ENCODE peak calls at places on chromosomes 1 and 21, in five cellular contexts. L is body of pancreas, G is Peyer's patch, O is HCT116, N is gastrocnemius medialis. A is an unnamed sample. For H3K4me1, the result is how much of the 10 kb centered on the place peaks cover.

GRCh38 chr1:76500111-76500510 is 367.2 kb upstream of the ST6GALNAC5 start:
- DNase-seq in L (no peak), G (no peak), O (no peak), N (no peak), A (no peak)

GRCh38 chr1:239805888-239806772 is 285.6 kb upstream of the FMN2 start:
- DNase-seq in N (no peak), O (no peak), G (no peak), L (peak), A (no peak)

GRCh38 chr1:236893626-236894545 is 98.8 kb downstream of the MTR start:
- DNase-seq in G (no peak), L (no peak), O (no peak), N (no peak), A (no peak)

GRCh38 chr1:27513958-27514357 is 24.0 kb upstream of the WASF2 start:
- DNase-seq in L (no peak), O (no peak), G (no peak), N (no peak), A (peak)

GRCh38 chr1:10399487-10399917 is 638 bp downstream of the PGD start:
- DNase-seq in N (no peak), L (no peak), G (no peak), O (no peak), A (peak)

GRCh38 chr1:218383681-218384080 is 38.5 kb downstream of the TGFB2 start:
- DNase-seq in G (no peak), L (no peak), N (no peak), O (no peak), A (no peak)

GRCh38 chr1:87449348-87449963 is 120.8 kb downstream of the LMO4 start:
- DNase-seq in G (no peak), L (peak), N (peak), O (no peak), A (no peak)

GRCh38 chr1:87805661-87806376 is 477.1 kb downstream of the LMO4 start:
- DNase-seq in L (no peak), N (no peak), O (peak), G (no peak), A (peak)

GRCh38 chr1:154014154-154014910 is 23.8 kb downstream of the RPS27 start:
- DNase-seq in N (no peak), L (no peak), O (no peak), G (no peak), A (no peak)

GRCh38 chr1:40389234-40389815 is 15.8 kb downstream of the SMAP2 start:
- DNase-seq in N (no peak), O (no peak), G (no peak), L (no peak), A (no peak)

GRCh38 chr1:218345673-218346390 is 696 bp downstream of the TGFB2 start:
- DNase-seq in G (no peak), O (no peak), N (peak), L (peak), A (peak)

GRCh38 chr1:21639594-21640041 is 29.5 kb downstream of the RAP1GAP start:
- DNase-seq in O (no peak), G (peak), N (no peak), L (peak), A (no peak)

GRCh38 chr1:205147191-205147590 is 25.4 kb upstream of the RBBP5 start:
- DNase-seq in L (no peak), G (no peak), N (no peak), O (no peak), A (no peak)

GRCh38 chr21:37450385-37451044 is 83.9 kb downstream of the DYRK1A start:
- DNase-seq in G (no peak), N (no peak), O (no peak), L (no peak), A (no peak)

GRCh38 chr1:112581530-112582192 is 37.3 kb downstream of the ST7L start:
- DNase-seq in O (no peak), G (no peak), N (no peak), L (no peak), A (no peak)

GRCh38 chr1:228316589-228317387 is 89.8 kb downstream of the TRIM11 start:
- DNase-seq in G (no peak), O (no peak), L (no peak), N (peak), A (no peak)

GRCh38 chr1:91075233-91076135 is 53.6 kb upstream of the ZNF644 start:
- DNase-seq in O (no peak), L (no peak), N (peak), G (no peak), A (no peak)

DNA sequence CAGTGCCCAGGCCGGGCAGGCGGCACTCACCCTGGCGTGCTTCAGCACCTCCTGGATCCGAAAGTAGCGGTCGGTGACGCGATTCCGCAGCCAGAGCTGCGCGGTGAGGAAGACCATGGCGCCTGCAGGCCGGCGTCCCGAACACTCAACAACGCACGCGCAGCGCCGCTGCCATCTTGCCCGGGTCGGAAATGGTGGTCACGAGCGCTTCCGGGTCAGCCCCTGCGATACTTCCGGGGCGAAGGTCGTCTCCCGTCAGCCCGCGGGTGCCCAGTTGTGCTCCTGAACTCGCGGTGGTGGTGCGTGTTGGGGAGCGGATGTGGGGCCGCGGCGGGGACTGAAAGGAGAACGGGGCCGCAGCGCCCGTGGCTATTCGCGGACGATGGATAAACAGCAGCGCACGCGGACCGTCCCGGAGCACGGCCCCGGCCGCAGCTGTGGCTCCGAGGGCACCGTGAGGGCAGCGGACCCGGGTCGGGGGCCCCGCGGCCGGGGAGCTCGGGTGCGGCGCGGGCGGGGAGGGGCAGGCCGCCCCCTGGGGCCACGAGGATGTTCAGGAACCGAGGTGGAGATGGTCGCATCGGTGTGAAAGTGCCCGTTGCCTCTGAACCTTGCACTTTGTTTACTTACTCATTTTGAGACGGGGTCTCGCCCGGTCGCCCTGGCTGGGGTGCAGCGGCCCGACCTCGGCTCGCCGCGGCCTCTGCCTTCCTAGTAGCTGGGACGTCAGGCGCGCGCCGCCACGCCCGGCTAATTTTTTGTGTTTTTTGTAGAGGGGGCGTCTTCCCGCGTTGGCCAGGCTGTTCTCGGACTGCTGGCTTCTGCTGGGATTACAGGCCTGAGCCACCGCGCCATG is at the start of gene MRPL20:
- DNase-seq in L (peak), O (peak), G (peak), N (peak), A (peak)
- TF ChIP-seq POLR2A in L (peak), O (peak), G (peak), N (peak), A (no peak)

GRCh38 chr1:170665625-170666024 is 1.7 kb downstream of the PRRX1 start:
- DNase-seq in N (peak), G (no peak), L (no peak), O (no peak), A (no peak)

GRCh38 chr1:170663011-170663410 is 920 bp upstream of the PRRX1 start:
- DNase-seq in N (no peak), G (no peak), O (no peak), L (no peak), A (no peak)

GRCh38 chr1:170663441-170664282 is at the start of gene PRRX1:
- DNase-seq in G (no peak), O (no peak), L (no peak), N (peak), A (no peak)

GRCh38 chr1:170664828-170665617 is 1.1 kb downstream of the PRRX1 start:
- DNase-seq in G (peak), L (peak), N (peak), O (no peak), A (peak)

GRCh38 chr1:170664283-170664827 is 424 bp downstream of the PRRX1 start:
- DNase-seq in N (peak), G (peak), L (peak), O (no peak), A (no peak)
- H3K4me1 ChIP-seq in N (under half), G (under half), L (under half), O (under half), A (under half)

DNA sequence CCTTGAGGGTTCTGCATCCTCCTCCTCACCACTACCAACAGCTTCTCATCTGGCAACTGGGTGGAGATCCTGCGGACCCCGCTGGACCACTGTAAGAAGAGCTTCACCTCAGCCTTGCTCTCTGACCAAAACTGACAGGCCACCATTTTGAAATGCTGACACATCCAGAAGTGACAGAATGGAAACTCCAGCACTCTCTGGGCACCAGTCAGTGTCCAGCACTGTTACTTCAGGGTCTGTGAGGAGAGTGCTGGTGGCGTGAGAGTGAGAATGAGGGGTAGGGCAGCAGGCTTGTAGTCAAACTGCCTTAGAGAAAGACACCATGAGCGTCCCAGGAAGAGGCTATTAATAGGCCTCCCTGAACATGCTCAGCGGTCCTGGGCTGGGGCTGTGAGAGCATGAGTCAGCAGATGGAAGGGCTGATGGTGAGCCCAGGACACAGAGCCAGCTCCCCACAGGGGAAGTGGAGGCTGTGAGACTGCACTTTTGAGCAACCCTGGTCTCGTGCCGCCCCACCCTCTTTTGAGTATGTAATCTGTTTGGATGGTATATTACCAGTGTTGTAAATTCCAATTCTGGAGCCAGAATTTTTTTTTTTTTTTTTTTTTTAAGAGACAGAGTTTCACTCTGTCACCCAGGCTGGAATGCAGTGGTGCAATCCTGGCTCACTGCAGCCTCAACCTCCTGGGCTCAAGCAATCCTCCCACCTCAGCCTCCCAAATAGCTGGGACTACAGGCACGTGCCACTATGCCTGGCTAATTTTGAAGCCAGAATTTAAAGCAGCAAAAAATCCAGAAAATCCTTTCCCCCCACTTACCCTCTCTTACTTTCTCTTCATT is 34.4 kb upstream of the SLC30A1 start:
- DNase-seq in G (peak), O (no peak), N (peak), L (peak), A (peak)
- TF ChIP-seq POLR2A in G (no peak), O (no peak), N (no peak), L (no peak), A (no peak)

GRCh38 chr1:212261361-212261929 is 23.8 kb upstream of the PPP2R5A start:
- DNase-seq in L (no peak), N (no peak), G (no peak), O (no peak), A (no peak)

GRCh38 chr1:212256404-212256803 is 28.8 kb upstream of the PPP2R5A start:
- DNase-seq in G (no peak), L (no peak), N (no peak), O (no peak), A (no peak)

GRCh38 chr1:212257157-212257556 is 28.1 kb upstream of the PPP2R5A start:
- DNase-seq in N (no peak), L (no peak), O (no peak), G (no peak), A (no peak)

GRCh38 chr1:212259693-212260480 is 25.3 kb upstream of the PPP2R5A start:
- DNase-seq in O (no peak), L (no peak), G (no peak), N (no peak), A (no peak)

DNA sequence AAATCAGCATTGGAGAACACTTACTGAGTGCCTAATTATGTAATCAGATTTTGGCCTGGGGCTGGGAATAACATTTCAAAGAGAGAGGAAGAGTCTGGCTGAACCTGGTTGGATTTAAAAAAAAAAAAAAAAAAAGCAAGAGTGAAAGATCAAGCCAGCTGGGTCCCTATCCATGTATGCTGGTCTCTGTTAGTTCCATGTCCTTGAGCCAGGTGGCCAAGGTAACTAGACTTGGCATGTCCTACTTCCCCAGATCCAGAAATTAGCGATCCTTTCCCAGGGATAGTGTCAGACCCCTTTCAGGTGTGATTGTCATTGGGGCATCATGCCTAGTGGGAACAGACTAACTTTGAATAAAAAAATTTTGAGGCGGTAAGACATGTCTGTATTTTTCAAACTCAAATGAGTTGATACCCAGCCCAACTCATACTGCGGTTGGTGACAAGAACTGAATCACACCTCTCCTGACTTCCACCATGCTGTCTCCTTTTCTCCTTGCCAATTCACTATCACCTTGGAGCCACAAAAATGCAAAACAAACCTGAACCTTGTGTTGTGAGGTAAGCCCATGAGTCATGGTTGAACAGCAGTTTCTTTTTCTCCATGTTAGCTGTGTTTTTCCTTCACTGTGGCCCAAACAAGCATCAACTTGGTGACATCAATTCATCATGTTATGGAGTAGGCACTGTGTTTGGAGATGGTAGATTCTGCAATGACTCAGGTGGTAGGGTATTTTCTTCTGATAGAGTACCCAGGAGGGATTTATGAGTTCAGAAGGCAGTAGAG is 24.5 kb upstream of the PPP2R5A start:
- DNase-seq in O (peak), L (no peak), N (no peak), G (no peak), A (no peak)
- H3K4me1 ChIP-seq in O (under half), L (under half), N (under half), G (under half), A (under half)

GRCh38 chr1:173473599-173474011 is 3.5 kb upstream of the PRDX6 start:
- DNase-seq in N (no peak), O (peak), G (no peak), L (no peak), A (no peak)
- TF ChIP-seq POLR2A in N (no peak), O (no peak), G (no peak), L (no peak), A (no peak)

GRCh38 chr1:221556435-221556834 is 185.5 kb downstream of the DUSP10 start:
- DNase-seq in N (no peak), O (no peak), G (no peak), L (no peak), A (no peak)

GRCh38 chr1:221555689-221556433 is 186.0 kb downstream of the DUSP10 start:
- DNase-seq in N (no peak), L (no peak), O (no peak), G (no peak), A (no peak)

GRCh38 chr1:221562542-221563475 is 179.1 kb downstream of the DUSP10 start:
- DNase-seq in O (no peak), G (no peak), L (peak), N (no peak), A (peak)

GRCh38 chr1:221557024-221557423 is 184.9 kb downstream of the DUSP10 start:
- DNase-seq in G (no peak), O (no peak), N (no peak), L (no peak), A (no peak)
- H3K4me1 ChIP-seq in G (under half), O (under half), N (under half), L (under half), A (under half)

GRCh38 chr1:186375929-186376330 is 292 bp downstream of the ODR4 start:
- DNase-seq in N (no peak), L (no peak), O (no peak), G (no peak), A (no peak)
- TF ChIP-seq POLR2A in N (peak), L (no peak), O (no peak), G (no peak), A (no peak)

GRCh38 chr1:114988095-114988494 is 41.5 kb upstream of the TSHB start:
- DNase-seq in N (no peak), O (no peak), L (no peak), G (no peak), A (no peak)
- H3K4me1 ChIP-seq in N (under half), O (under half), L (under half), G (under half), A (under half)

A was measured in testis.